ENCODE peak calls at places on chromosomes 5 and 9, in four cellular contexts. Q, O, G and F are unnamed samples.

GRCh38 chr9:20078246-20078645 is 289.4 kb upstream of the SLC24A2 start:
- DNase-seq in Q (no peak), O (no peak), G (no peak), F (no peak)

GRCh38 chr9:75889977-75890540 is 414 bp upstream of the PCSK5 start:
- DNase-seq in Q (no peak), O (no peak), G (peak), F (peak)

GRCh38 chr9:98860871-98861293 is 53.4 kb downstream of the GALNT12 start:
- DNase-seq in Q (peak), O (no peak), G (peak), F (peak)

GRCh38 chr5:18744441-18744840 is 1110.2 kb downstream of the TAF11L14 start:
- DNase-seq in Q (no peak), O (no peak), G (no peak), F (no peak)

GRCh38 chr5:31273161-31273560 is 79.7 kb downstream of the CDH6 start:
- DNase-seq in Q (no peak), O (no peak), G (no peak), F (no peak)

GRCh38 chr9:69121155-69122085 is 52.7 kb upstream of the TJP2 start:
- DNase-seq in Q (peak), O (no peak), G (no peak), F (peak)

GRCh38 chr9:1761807-1762206 is 253.3 kb upstream of the SMARCA2 start:
- DNase-seq in Q (no peak), O (no peak), G (no peak), F (no peak)

GRCh38 chr5:135557034-135557838 is 21.5 kb upstream of the NEUROG1 start:
- DNase-seq in Q (no peak), O (no peak), G (no peak), F (no peak)

GRCh38 chr9:87464110-87464991 is 33.3 kb upstream of the DAPK1 start:
- DNase-seq in Q (no peak), O (no peak), G (peak), F (no peak)

GRCh38 chr9:130927338-130927737 is 11.7 kb downstream of the FIBCD1 start:
- DNase-seq in Q (no peak), O (no peak), G (no peak), F (no peak)

GRCh38 chr9:90078988-90079457 is 474.2 kb downstream of the GADD45G start:
- DNase-seq in Q (no peak), O (no peak), G (no peak), F (no peak)

GRCh38 chr9:4328723-4329122 is 28.9 kb upstream of the GLIS3 start:
- DNase-seq in Q (no peak), O (no peak), G (no peak), F (no peak)